ENCODE peak calls at places on chromosomes 12 and 14, in four cellular contexts. One of them, this sample, is unnamed.

GRCh38 chr12:5094550-5094949 is 50.9 kb downstream of the KCNA5 start:
- DNase-seq in H1: no peak
- DNase-seq in HCT116: no peak
- DNase-seq in K562: no peak
- DNase-seq in this sample: no peak

GRCh38 chr12:89070603-89071002 is 281.7 kb downstream of the DUSP6 start:
- DNase-seq in HCT116: no peak
- DNase-seq in H1: no peak
- DNase-seq in K562: no peak
- DNase-seq in this sample: no peak

GRCh38 chr12:459430-460258 is at the start of gene B4GALNT3:
- DNase-seq in H1: no peak
- DNase-seq in K562: peak; percentile 65
- DNase-seq in HCT116: peak; percentile 54
- DNase-seq in this sample: peak; percentile 96

GRCh38 chr12:48532601-48533000 is 7.2 kb downstream of the OR8S1 start:
- DNase-seq in K562: no peak
- DNase-seq in H1: no peak
- DNase-seq in HCT116: no peak
- DNase-seq in this sample: no peak

GRCh38 chr12:104877107-104877705 is 80.9 kb downstream of the SLC41A2 start:
- DNase-seq in HCT116: no peak
- DNase-seq in K562: peak; percentile 28
- DNase-seq in H1: no peak
- DNase-seq in this sample: peak; percentile 58

GRCh38 chr12:55938826-55939501 is 8.0 kb downstream of the DGKA start:
- DNase-seq in HCT116: no peak
- DNase-seq in K562: no peak
- DNase-seq in H1: no peak
- DNase-seq in this sample: no peak

GRCh38 chr14:80809663-80810062 is 131.9 kb downstream of the CEP128 start:
- DNase-seq in H1: no peak
- DNase-seq in K562: no peak
- DNase-seq in HCT116: no peak
- DNase-seq in this sample: no peak

GRCh38 chr14:89617471-89618291 is 200.6 kb upstream of the FOXN3 start:
- DNase-seq in H1: no peak
- DNase-seq in K562: no peak
- DNase-seq in HCT116: no peak
- DNase-seq in this sample: peak; percentile 22

GRCh38 chr12:46664771-46665287 is 161.0 kb downstream of the SLC38A4 start:
- DNase-seq in K562: peak; percentile 27
- DNase-seq in HCT116: peak; percentile 72
- DNase-seq in H1: no peak
- DNase-seq in this sample: no peak

GRCh38 chr14:79254069-79254775 is 957.1 kb downstream of the DIO2 start:
- DNase-seq in K562: no peak
- DNase-seq in HCT116: no peak
- DNase-seq in H1: no peak
- DNase-seq in this sample: no peak

GRCh38 chr14:94680498-94681288 is 68.5 kb downstream of the SERPINA3 start:
- DNase-seq in H1: no peak
- DNase-seq in HCT116: no peak
- DNase-seq in K562: no peak
- DNase-seq in this sample: no peak

DNA sequence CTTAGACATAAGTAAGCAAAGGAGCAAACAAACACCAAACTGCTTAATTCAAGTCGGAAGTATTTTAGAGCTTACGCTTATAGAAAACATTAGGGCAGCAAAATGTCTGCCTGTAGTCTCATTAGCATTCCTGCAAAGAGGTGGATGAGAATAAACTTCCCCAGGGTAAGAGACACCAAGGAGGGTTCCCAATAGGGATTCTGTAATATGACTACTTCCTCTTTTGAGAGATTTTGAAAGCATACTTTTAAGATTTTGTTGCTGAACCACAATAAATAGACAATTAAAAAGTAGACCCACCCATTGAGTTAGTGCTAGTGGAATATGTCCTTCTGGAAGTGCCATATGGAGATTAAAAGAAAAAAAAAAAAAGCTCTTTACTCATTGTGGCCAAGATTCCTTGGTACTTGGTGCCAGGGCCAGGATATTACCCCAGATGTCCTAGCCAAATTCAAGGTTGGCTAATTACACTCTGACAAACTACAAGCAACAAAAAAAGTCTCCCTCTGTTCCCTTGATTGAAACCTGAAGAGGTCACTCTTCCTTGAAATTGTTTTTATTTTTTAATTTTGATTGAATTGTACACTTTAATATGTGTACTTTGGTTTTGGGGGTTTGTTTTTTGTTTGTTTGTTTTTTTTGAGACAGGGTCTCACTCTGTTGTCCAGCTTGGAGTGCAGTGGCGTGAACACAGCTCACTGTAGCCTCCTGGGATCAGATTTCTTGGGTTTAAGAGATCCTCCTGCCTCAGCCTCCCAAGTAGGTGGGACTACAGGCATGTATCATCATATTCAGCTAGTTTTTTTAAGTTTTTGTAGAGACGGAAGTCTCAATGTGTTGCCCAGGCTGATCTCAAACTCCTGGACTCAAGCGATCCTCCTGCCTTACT is 8.7 kb downstream of the CLIP1 start:
- DNase-seq in H1: no peak
- DNase-seq in K562: no peak
- DNase-seq in HCT116: no peak
- DNase-seq in this sample: no peak
- TF ChIP-seq JUND in H1: no peak
- TF ChIP-seq JUND in K562: no peak
- TF ChIP-seq JUND in HCT116: no peak
- TF ChIP-seq JUND in this sample: no peak

GRCh38 chr14:59087240-59087639 is 101.2 kb upstream of the DAAM1 start:
- DNase-seq in K562: no peak
- DNase-seq in HCT116: no peak
- DNase-seq in H1: no peak
- DNase-seq in this sample: no peak

GRCh38 chr14:59087711-59088110 is 100.8 kb upstream of the DAAM1 start:
- DNase-seq in HCT116: no peak
- DNase-seq in H1: no peak
- DNase-seq in K562: no peak
- DNase-seq in this sample: no peak

GRCh38 chr14:59086241-59086899 is 102.1 kb upstream of the DAAM1 start:
- DNase-seq in HCT116: no peak
- DNase-seq in K562: no peak
- DNase-seq in H1: no peak
- DNase-seq in this sample: no peak

GRCh38 chr14:59081680-59082079 is 106.8 kb upstream of the DAAM1 start:
- DNase-seq in K562: no peak
- DNase-seq in H1: no peak
- DNase-seq in HCT116: no peak
- DNase-seq in this sample: no peak

DNA sequence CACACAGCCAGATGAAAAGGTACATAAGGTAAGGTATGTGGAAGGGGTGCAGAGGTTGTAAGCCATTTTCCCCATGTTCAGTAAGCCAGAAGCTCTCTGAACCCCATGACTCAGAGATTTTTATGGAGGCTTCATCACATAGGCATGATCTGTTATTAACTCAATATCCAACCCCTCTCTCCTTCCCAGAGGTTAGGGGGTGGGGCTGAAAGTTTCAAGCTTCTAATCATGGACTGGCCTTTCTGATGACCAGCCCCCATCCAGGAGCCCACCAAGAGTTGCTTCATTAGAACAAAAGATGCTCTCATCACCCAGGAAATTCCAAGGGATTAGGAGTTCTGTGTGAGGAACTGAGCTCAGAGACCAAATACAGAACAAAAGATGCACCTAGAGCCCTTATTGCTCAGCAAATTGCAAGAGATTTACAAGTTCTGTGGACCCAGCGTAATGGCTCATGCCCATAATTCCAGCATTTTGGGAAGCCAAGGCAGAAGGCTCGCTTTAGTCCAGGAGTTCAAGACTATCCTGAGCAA is 103.2 kb upstream of the DAAM1 start:
- DNase-seq in H1: no peak
- DNase-seq in K562: no peak
- DNase-seq in HCT116: no peak
- DNase-seq in this sample: no peak
- TF ChIP-seq JUND in H1: no peak
- TF ChIP-seq JUND in K562: no peak
- TF ChIP-seq JUND in HCT116: no peak
- TF ChIP-seq JUND in this sample: no peak

GRCh38 chr12:25052191-25053020 is 103.5 kb upstream of the BCAT1 start:
- DNase-seq in HCT116: no peak
- DNase-seq in H1: no peak
- DNase-seq in K562: peak; percentile 12
- DNase-seq in this sample: no peak
- TF ChIP-seq JUND in HCT116: no peak
- TF ChIP-seq JUND in H1: no peak
- TF ChIP-seq JUND in K562: peak; percentile 30
- TF ChIP-seq JUND in this sample: no peak

GRCh38 chr14:83827383-83827782 is 1702.6 kb upstream of the FLRT2 start:
- DNase-seq in HCT116: no peak
- DNase-seq in H1: no peak
- DNase-seq in K562: no peak
- DNase-seq in this sample: no peak

GRCh38 chr14:83828406-83828805 is 1701.5 kb upstream of the FLRT2 start:
- DNase-seq in H1: no peak
- DNase-seq in HCT116: no peak
- DNase-seq in K562: no peak
- DNase-seq in this sample: no peak

GRCh38 chr14:83825836-83826235 is 1704.1 kb upstream of the FLRT2 start:
- DNase-seq in HCT116: no peak
- DNase-seq in K562: no peak
- DNase-seq in H1: no peak
- DNase-seq in this sample: no peak

DNA sequence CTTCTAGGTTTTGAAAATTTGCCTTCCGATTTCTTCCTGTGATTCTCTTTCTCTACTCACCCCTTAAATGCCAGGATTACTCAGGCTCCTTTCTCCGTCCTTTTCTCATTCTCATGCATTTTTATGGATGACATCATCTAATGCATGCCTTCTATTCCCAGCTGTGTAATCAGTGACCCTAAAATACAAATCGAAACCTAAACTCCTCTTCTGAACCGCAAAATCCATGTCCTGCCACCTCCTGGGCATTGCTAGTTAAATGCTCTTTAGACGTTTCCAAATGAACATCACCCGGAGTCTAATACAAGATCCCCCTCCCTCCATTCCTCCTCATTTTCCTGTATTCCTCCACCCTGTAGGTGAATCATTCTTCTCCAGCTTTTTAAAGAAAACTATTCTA is 1703.1 kb upstream of the FLRT2 start:
- DNase-seq in K562: no peak
- DNase-seq in H1: no peak
- DNase-seq in HCT116: no peak
- DNase-seq in this sample: peak; percentile 11
- TF ChIP-seq JUND in K562: no peak
- TF ChIP-seq JUND in H1: no peak
- TF ChIP-seq JUND in HCT116: no peak
- TF ChIP-seq JUND in this sample: no peak

GRCh38 chr12:64840949-64841717 is 16.7 kb downstream of the TBC1D30 start:
- DNase-seq in HCT116: no peak
- DNase-seq in H1: no peak
- DNase-seq in K562: no peak
- DNase-seq in this sample: no peak
- TF ChIP-seq JUND in HCT116: no peak
- TF ChIP-seq JUND in H1: no peak
- TF ChIP-seq JUND in K562: no peak
- TF ChIP-seq JUND in this sample: no peak

GRCh38 chr14:85217412-85217811 is 312.5 kb upstream of the FLRT2 start:
- DNase-seq in K562: no peak
- DNase-seq in HCT116: no peak
- DNase-seq in H1: no peak
- DNase-seq in this sample: no peak
- TF ChIP-seq JUND in K562: no peak
- TF ChIP-seq JUND in HCT116: no peak
- TF ChIP-seq JUND in H1: no peak
- TF ChIP-seq JUND in this sample: no peak

GRCh38 chr12:124774462-124775167 is 89.0 kb downstream of the SCARB1 start:
- DNase-seq in K562: no peak
- DNase-seq in HCT116: no peak
- DNase-seq in H1: no peak
- DNase-seq in this sample: no peak
- TF ChIP-seq JUND in K562: peak; percentile 69
- TF ChIP-seq JUND in HCT116: no peak
- TF ChIP-seq JUND in H1: no peak
- TF ChIP-seq JUND in this sample: no peak

GRCh38 chr12:67977668-67978067 is 11.6 kb upstream of the IFNG-AS1 start:
- DNase-seq in HCT116: no peak
- DNase-seq in K562: no peak
- DNase-seq in H1: no peak
- DNase-seq in this sample: no peak
- TF ChIP-seq JUND in HCT116: no peak
- TF ChIP-seq JUND in K562: no peak
- TF ChIP-seq JUND in H1: no peak
- TF ChIP-seq JUND in this sample: no peak

GRCh38 chr12:77761286-77761685 is 69.4 kb upstream of the NAV3 start:
- DNase-seq in H1: no peak
- DNase-seq in HCT116: no peak
- DNase-seq in K562: no peak
- DNase-seq in this sample: no peak
- TF ChIP-seq JUND in H1: no peak
- TF ChIP-seq JUND in HCT116: no peak
- TF ChIP-seq JUND in K562: no peak
- TF ChIP-seq JUND in this sample: no peak